ENCODE peak calls at places on chromosome 1, in six cellular contexts. S is HS-27A; U is NCI-H1092 treated with DMSO at 0.1 percent for 48 hours; Y is Ammon's horn; E is stimulated activated CD8-positive, alpha-beta memory T cell treated with anti-CD3 and anti-CD28 coated beads, Interleukin-15, amount 100 ng/mL, for 1 hour; G is stimulated activated CD4-positive, alpha-beta T cell treated with anti-CD3 and anti-CD28 coated beads, Interleukin-15, amount 100 ng/mL, for 24 hours. A is an unnamed sample.

GRCh38 chr1:246647113-246647512 is 77.1 kb upstream of the SCCPDH start:
- DNase-seq in E (no peak), G (no peak), S (no peak), U (no peak), Y (peak), A (no peak)

GRCh38 chr1:33972676-33973395 is 109.0 kb downstream of the HMGB4 start:
- DNase-seq in S (no peak), G (no peak), E (no peak), Y (peak), U (peak), A (no peak)

GRCh38 chr1:110639724-110640386 is 33.7 kb upstream of the KCNA2 start:
- DNase-seq in Y (peak), E (no peak), U (no peak), G (no peak), S (no peak), A (no peak)

GRCh38 chr1:55839626-55840025 is 624.5 kb upstream of the USP24 start:
- DNase-seq in E (no peak), Y (no peak), G (no peak), S (no peak), U (no peak), A (no peak)

GRCh38 chr1:78447096-78447495 is 43.7 kb upstream of the PTGFR start:
- DNase-seq in U (no peak), Y (no peak), G (no peak), S (no peak), E (no peak), A (no peak)

GRCh38 chr1:21834094-21834493 is 22.0 kb downstream of the LDLRAD2 start:
- DNase-seq in E (no peak), U (no peak), G (no peak), Y (no peak), S (no peak), A (no peak)

GRCh38 chr1:161177112-161177935 is at the start of gene B4GALT3:
- DNase-seq in E (peak), Y (peak), U (peak), S (no peak), G (peak), A (no peak)

GRCh38 chr1:85366391-85366790 is 90.0 kb upstream of the BCL10 start:
- DNase-seq in E (no peak), U (no peak), Y (no peak), G (no peak), S (peak), A (peak)

GRCh38 chr1:229251185-229251584 is 19.7 kb upstream of the RAB4A start:
- DNase-seq in U (no peak), G (no peak), E (no peak), Y (peak), S (no peak), A (no peak)